ENCODE peak calls at places on chromosomes 4 and X, in ten cellular contexts. E, R, Y, F, U, W, S, H, D and J are unnamed samples. For H3K4me1 and H3K36me3, the result is how much of the 10 kb centered on the place peaks cover.

GRCh38 chrX:145817299-145817665 is 347 bp upstream of the SLITRK2 start:
- DNase-seq in E (no peak), R (no peak), Y (peak), U (no peak), H (no peak), S (no peak), F (no peak), W (no peak), D (no peak), J (no peak)

GRCh38 chr4:52234539-52235174 is 183.6 kb downstream of the SPATA18 start:
- DNase-seq in U (no peak), R (no peak), D (no peak), W (peak), S (no peak), F (peak), Y (no peak), H (no peak), E (peak), J (no peak)

GRCh38 chr4:52661966-52662705 is 3.0 kb upstream of the USP46 start:
- DNase-seq in W (no peak), F (no peak), H (no peak), S (no peak), E (no peak), Y (no peak), U (no peak), D (no peak), R (no peak), J (no peak)

GRCh38 chr4:59247032-59247431 is 1953.1 kb upstream of the ADGRL3 start:
- DNase-seq in D (no peak), Y (no peak), U (no peak), H (no peak), E (no peak), S (no peak), F (peak), R (no peak), W (no peak), J (no peak)

GRCh38 chr4:71867598-71867997 is 83.7 kb upstream of the GC start:
- DNase-seq in F (no peak), W (peak), S (no peak), R (no peak), E (no peak), H (no peak), D (no peak), Y (no peak), U (no peak), J (no peak)

GRCh38 chr4:152935661-152936445 is at the start of gene FHDC1:
- DNase-seq in D (no peak), H (no peak), Y (no peak), R (peak), W (no peak), F (peak), U (peak), E (peak), S (no peak), J (peak)

GRCh38 chr4:26947318-26947717 is 86.7 kb downstream of the STIM2 start:
- DNase-seq in W (no peak), U (no peak), F (no peak), R (no peak), H (no peak), D (no peak), S (no peak), Y (no peak), E (no peak), J (no peak)

GRCh38 chr4:158802914-158803313 is 34.1 kb downstream of the FNIP2 start:
- DNase-seq in H (no peak), E (no peak), S (no peak), F (no peak), U (no peak), R (no peak), W (no peak), D (no peak), Y (no peak), J (no peak)

GRCh38 chr4:66351761-66352160 is 681.5 kb upstream of the EPHA5 start:
- DNase-seq in S (no peak), Y (no peak), F (no peak), U (no peak), H (no peak), W (no peak), D (no peak), E (no peak), R (no peak), J (peak)

GRCh38 chr4:185577592-185577940 is 42.3 kb upstream of the PDLIM3 start:
- DNase-seq in W (no peak), H (no peak), E (no peak), D (no peak), F (no peak), U (peak), R (no peak), Y (no peak), S (no peak), J (no peak)

GRCh38 chr4:151107063-151107462 is 7.6 kb downstream of the RPS3A start:
- DNase-seq in W (no peak), H (no peak), E (no peak), Y (no peak), S (no peak), F (no peak), U (no peak), R (no peak), D (no peak), J (no peak)

GRCh38 chr4:14787894-14788293 is 214.4 kb upstream of the CPEB2 start:
- DNase-seq in H (no peak), W (peak), R (no peak), D (no peak), F (peak), Y (no peak), U (no peak), E (no peak), S (no peak), J (no peak)

GRCh38 chr4:27861381-27861787 is 1000.7 kb downstream of the STIM2 start:
- DNase-seq in E (no peak), S (no peak), Y (no peak), U (peak), F (peak), R (no peak), W (peak), D (no peak), H (no peak), J (no peak)

GRCh38 chr4:54185380-54185779 is 43.7 kb upstream of the PDGFRA start:
- DNase-seq in R (no peak), E (no peak), F (no peak), D (no peak), S (no peak), H (no peak), W (no peak), U (no peak), Y (no peak), J (peak)

GRCh38 chrX:120753413-120754251 is 122.0 kb downstream of the CT47B1 start:
- DNase-seq in W (no peak), R (no peak), E (no peak), Y (no peak), H (no peak), F (no peak), S (no peak), U (no peak), D (no peak), J (no peak)

GRCh38 chr4:6011686-6012085 is 6.5 kb downstream of the C4orf50 start:
- DNase-seq in E (peak), Y (no peak), S (no peak), W (no peak), R (peak), F (no peak), D (no peak), H (no peak), U (no peak), J (peak)

GRCh38 chr4:146567396-146567795 is 45.7 kb upstream of the SLC10A7 start:
- DNase-seq in S (no peak), E (no peak), Y (no peak), W (no peak), U (peak), H (no peak), F (peak), R (no peak), D (no peak), J (no peak)

GRCh38 chr4:108483077-108483476 is 137.3 kb upstream of the RPL34 start:
- DNase-seq in D (no peak), S (no peak), W (no peak), H (peak), E (no peak), Y (no peak), F (no peak), R (no peak), U (no peak), J (no peak)

DNA sequence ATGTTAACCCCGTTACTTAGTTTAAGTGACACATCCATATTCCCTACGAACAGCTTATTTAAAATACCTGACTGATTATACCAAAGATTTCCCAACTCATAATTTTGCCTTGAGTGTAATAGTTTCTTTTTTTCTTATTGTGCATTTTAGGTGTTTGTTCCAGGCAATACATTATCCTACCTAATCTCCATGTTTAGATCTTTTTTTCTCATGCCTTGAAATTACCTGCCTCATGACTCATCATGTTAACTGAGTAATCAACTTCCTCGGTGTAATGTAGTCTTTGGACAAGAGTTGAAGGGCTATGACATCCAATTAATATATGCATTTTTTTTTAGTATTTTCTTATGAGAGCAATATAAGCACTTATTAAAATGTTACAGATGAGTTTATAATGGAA is 228.7 kb upstream of the ANKRD50 start:
- DNase-seq in S (no peak), E (no peak), R (no peak), H (no peak), Y (no peak), D (no peak), F (peak), U (no peak), W (peak), J (no peak)
- H3K27ac ChIP-seq in S (no peak), E (no peak), R (no peak), H (no peak), Y (no peak), D (peak), F (peak), U (no peak), W (no peak), J (peak)

GRCh38 chr4:10115271-10115656 is 1.3 kb downstream of the WDR1 start:
- DNase-seq in E (no peak), W (peak), Y (no peak), H (no peak), D (no peak), U (peak), F (peak), R (no peak), S (no peak), J (peak)
- H3K4me1 ChIP-seq in E (under half), W (under half), Y (under half), H (half or more), D (half or more), U (under half), F (under half), R (half or more), S (half or more), J (half or more)

DNA sequence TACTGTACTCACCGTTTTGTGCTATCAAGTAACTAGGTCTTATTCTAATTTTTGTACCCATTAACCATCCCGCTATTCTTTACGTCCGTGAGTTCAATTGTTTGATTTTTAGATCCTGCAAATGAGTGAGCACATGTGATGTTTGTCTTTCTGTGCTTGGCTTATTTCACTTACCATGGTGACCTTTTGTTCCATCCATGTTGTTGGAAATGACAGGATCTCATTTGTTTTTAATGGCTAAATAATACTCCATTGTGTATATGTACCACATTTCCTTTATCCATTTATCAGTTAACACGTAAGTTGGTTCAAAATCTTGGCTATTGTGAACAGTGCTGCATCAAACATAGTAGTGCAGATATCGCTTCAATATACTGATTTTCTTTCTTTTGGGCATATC is 48.3 kb downstream of the USP9X start:
- DNase-seq in R (no peak), E (no peak), S (no peak), F (no peak), H (no peak), U (no peak), Y (no peak), D (no peak), W (no peak), J (no peak)
- H3K36me3 ChIP-seq in R (under half), E (under half), S (half or more), F (under half), H (half or more), U (under half), Y (under half), D (under half), W (under half), J (under half)

GRCh38 chrX:43139645-43140044 is 361.7 kb upstream of the PPP1R2C start:
- DNase-seq in S (no peak), H (no peak), R (no peak), U (no peak), W (no peak), E (no peak), F (no peak), D (no peak), Y (no peak), J (no peak)
- H3K27ac ChIP-seq in S (no peak), H (no peak), R (no peak), U (no peak), W (no peak), E (no peak), F (no peak), D (no peak), Y (no peak), J (no peak)

GRCh38 chr4:100280807-100281206 is 90.5 kb upstream of the DDIT4L start:
- DNase-seq in D (no peak), F (no peak), H (no peak), Y (no peak), R (no peak), S (no peak), W (no peak), U (no peak), E (no peak), J (no peak)

GRCh38 chr4:100288167-100288566 is 97.9 kb upstream of the DDIT4L start:
- DNase-seq in Y (no peak), S (no peak), F (peak), D (no peak), H (no peak), E (no peak), R (no peak), W (peak), U (no peak), J (no peak)

GRCh38 chr4:100287569-100287968 is 97.3 kb upstream of the DDIT4L start:
- DNase-seq in Y (no peak), U (no peak), F (no peak), H (no peak), E (no peak), R (no peak), S (no peak), D (no peak), W (no peak), J (no peak)

GRCh38 chr4:100286601-100287000 is 96.3 kb upstream of the DDIT4L start:
- DNase-seq in D (no peak), E (no peak), Y (no peak), H (no peak), S (no peak), W (no peak), U (no peak), F (no peak), R (no peak), J (no peak)

DNA sequence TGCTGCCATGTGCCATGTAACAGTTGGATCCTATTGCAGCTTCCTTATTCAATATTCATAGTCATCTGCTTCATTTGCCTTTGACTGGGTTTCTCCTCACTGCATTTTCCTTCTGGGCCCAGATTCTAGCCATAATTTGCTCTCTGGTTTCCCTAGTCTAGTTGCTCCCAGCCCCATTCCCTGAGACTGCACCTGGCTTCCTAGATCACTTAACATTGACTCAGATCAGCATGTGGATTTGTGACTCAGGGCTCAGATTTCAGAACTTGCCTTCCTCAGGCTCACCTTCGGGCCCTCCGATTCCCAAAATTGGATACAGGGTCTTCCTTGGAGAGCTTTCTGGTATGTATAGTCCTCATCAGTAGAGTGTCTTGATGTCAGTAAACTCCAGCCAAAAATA is 94.0 kb upstream of the DDIT4L start:
- DNase-seq in S (no peak), R (no peak), E (no peak), Y (no peak), H (no peak), W (no peak), U (no peak), D (no peak), F (no peak), J (no peak)
- H3K4me1 ChIP-seq in S (under half), R (under half), E (under half), Y (under half), H (under half), W (under half), U (under half), D (under half), F (under half), J (under half)

GRCh38 chr4:75963558-75963957 is 22.7 kb upstream of the NAAA start:
- DNase-seq in D (no peak), R (no peak), W (no peak), F (no peak), U (no peak), S (no peak), Y (no peak), E (no peak), H (no peak), J (no peak)

GRCh38 chr4:75973770-75974169 is 17.0 kb downstream of the SDAD1 start:
- DNase-seq in D (no peak), F (no peak), S (no peak), R (no peak), U (no peak), E (no peak), W (no peak), H (no peak), Y (no peak), J (no peak)

GRCh38 chr4:75968084-75968483 is 22.7 kb downstream of the SDAD1 start:
- DNase-seq in H (no peak), R (no peak), W (no peak), S (no peak), E (no peak), D (no peak), F (no peak), U (no peak), Y (no peak), J (no peak)
- H3K36me3 ChIP-seq in H (half or more), R (half or more), W (under half), S (half or more), E (under half), D (half or more), F (half or more), U (under half), Y (under half), J (half or more)

GRCh38 chrX:52082578-52082977 is 13.6 kb upstream of the MAGED4B start:
- DNase-seq in S (no peak), R (no peak), H (no peak), E (no peak), W (no peak), F (peak), D (no peak), Y (no peak), U (no peak), J (no peak)

DNA sequence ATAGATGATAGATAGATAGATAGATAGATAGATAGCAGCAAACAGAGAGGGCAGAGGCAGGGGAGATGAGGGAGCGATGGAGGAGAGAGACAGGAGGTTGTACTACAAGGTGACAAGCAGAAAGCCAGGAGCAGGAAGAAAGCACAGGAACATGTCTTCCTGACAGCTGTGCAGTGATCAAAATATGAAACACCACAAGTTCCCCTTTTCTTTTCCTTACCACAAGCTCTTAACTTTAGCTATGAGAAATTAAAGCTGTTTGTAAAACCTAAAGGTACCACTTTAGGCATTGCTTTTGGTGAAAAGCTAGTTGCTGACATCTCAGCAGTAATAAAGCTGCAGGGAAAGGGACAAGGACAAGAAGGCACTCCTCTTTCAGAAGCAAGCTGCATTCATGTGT is 9.2 kb upstream of the MAGED4B start:
- DNase-seq in Y (no peak), W (no peak), F (no peak), H (no peak), S (no peak), E (no peak), R (no peak), D (no peak), U (no peak), J (no peak)
- H3K27ac ChIP-seq in Y (no peak), W (no peak), F (no peak), H (no peak), S (no peak), E (no peak), R (no peak), D (no peak), U (no peak), J (no peak)

DNA sequence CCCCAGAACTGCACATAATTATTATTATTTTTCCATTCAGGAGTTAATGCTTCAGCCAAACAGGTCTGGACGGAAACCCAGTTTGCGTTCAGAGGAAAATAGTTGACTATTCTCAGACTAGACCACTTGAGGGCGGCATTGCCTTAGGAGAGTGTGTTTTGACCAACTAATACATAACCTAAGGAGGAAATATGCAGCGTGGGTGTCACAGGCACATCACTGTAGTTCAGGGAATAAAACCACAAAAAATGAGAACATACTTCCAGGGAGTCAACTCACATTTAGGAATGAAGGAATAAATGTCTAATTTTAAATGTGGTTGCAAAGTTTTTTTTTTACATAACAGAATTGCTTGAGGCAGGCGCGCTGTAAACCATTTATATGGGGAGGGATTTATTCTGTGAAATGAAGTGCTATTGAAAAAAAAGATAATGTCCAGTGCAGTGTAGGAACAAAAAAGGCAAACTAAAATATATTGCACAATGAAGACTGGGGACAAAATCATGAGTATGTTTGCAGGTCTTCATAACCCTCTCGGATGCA is 93.3 kb downstream of the SYNPO2 start:
- DNase-seq in E (peak), W (peak), H (peak), S (peak), R (no peak), Y (peak), F (peak), U (peak), D (no peak), J (peak)
- H3K4me1 ChIP-seq in E (under half), W (under half), H (under half), S (half or more), R (under half), Y (under half), F (under half), U (under half), D (half or more), J (under half)

DNA sequence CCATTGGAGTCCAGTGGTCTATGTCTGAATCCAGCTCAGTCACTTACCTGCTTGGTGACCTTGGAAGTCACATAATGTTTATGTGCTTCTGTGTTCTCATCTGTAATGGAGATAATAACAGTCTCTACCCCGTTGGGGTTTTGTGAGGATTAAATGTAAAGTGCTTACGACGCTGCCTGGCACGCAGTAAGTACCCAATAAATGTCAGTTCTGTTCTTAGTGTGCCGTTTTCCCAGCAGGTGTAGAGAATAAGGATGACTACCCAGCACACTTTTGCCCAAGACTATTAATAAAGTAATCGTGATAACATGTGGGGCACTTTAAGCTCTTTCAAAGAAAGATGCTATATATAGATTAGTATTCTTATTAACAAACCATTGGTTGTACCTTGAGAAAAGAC is 56.7 kb downstream of the MTM1 start:
- DNase-seq in Y (no peak), F (no peak), H (no peak), E (no peak), U (no peak), W (no peak), R (no peak), D (no peak), S (no peak), J (no peak)
- H3K36me3 ChIP-seq in Y (under half), F (under half), H (half or more), E (under half), U (under half), W (under half), R (under half), D (under half), S (under half), J (under half)

GRCh38 chrX:98605941-98606340 is 1722.2 kb downstream of the RPA4 start:
- DNase-seq in Y (no peak), U (no peak), R (no peak), E (no peak), W (no peak), S (no peak), D (no peak), H (no peak), F (no peak), J (no peak)
- H3K27ac ChIP-seq in Y (no peak), U (no peak), R (no peak), E (no peak), W (no peak), S (no peak), D (no peak), H (no peak), F (no peak), J (no peak)